ENCODE peak calls at places on chromosomes 12 and 14, in six cellular contexts. T, V, E, Q, F and C are unnamed samples.

GRCh38 chr12:109621271-109621671 is 47.7 kb downstream of the MVK start:
- DNase-seq in T (peak; percentile 44), V (no peak), E (no peak), Q (no peak), F (no peak), C (no peak)

GRCh38 chr12:6963016-6963731 is 7.3 kb downstream of the PHB2 start:
- DNase-seq in T (no peak), V (peak; percentile 40), E (no peak), Q (no peak), F (no peak), C (peak; percentile 99)

GRCh38 chr14:53124778-53125177 is 28.3 kb downstream of the DDHD1 start:
- DNase-seq in T (no peak), V (no peak), E (no peak), Q (no peak), F (no peak), C (no peak)

GRCh38 chr14:31205681-31206535 is 1.7 kb downstream of the HECTD1 start:
- DNase-seq in T (peak; percentile 55), V (no peak), E (no peak), Q (no peak), F (peak; percentile 33), C (no peak)

GRCh38 chr12:39467432-39467870 is 24.5 kb upstream of the KIF21A start:
- DNase-seq in T (no peak), V (no peak), E (no peak), Q (no peak), F (no peak), C (no peak)

GRCh38 chr12:6761849-6762248 is 4.3 kb upstream of the PTMS start:
- DNase-seq in T (no peak), V (no peak), E (no peak), Q (no peak), F (no peak), C (no peak)

GRCh38 chr14:53260286-53260685 is 107.2 kb upstream of the DDHD1 start:
- DNase-seq in T (no peak), V (no peak), E (no peak), Q (no peak), F (no peak), C (peak; percentile 61)

GRCh38 chr14:96423012-96423411 is 31.1 kb downstream of the AK7 start:
- DNase-seq in T (no peak), V (no peak), E (no peak), Q (no peak), F (no peak), C (no peak)

GRCh38 chr12:132202929-132203721 is 58.9 kb downstream of the NOC4L start:
- DNase-seq in T (no peak), V (no peak), E (no peak), Q (no peak), F (no peak), C (no peak)

GRCh38 chr14:85063747-85064146 is 466.2 kb upstream of the FLRT2 start:
- DNase-seq in T (no peak), V (no peak), E (no peak), Q (no peak), F (no peak), C (no peak)

GRCh38 chr14:102464846-102465341 is 44.7 kb downstream of the ANKRD9 start:
- DNase-seq in T (no peak), V (no peak), E (no peak), Q (no peak), F (no peak), C (no peak)

GRCh38 chr12:8033153-8034044 is 883 bp downstream of the FOXJ2 start:
- DNase-seq in T (peak; percentile 71), V (peak; percentile 72), E (no peak), Q (no peak), F (peak; percentile 19), C (peak; percentile 43)

GRCh38 chr12:120588948-120589930 is 8.0 kb upstream of the POP5 start:
- DNase-seq in T (no peak), V (no peak), E (no peak), Q (no peak), F (no peak), C (no peak)

GRCh38 chr12:116542345-116542950 is 16.7 kb upstream of the MAP1LC3B2 start:
- DNase-seq in T (no peak), V (peak; percentile 30), E (no peak), Q (no peak), F (no peak), C (peak; percentile 64)

GRCh38 chr14:70901218-70901772 is 6.0 kb upstream of the PCNX1 start:
- DNase-seq in T (peak; percentile 53), V (no peak), E (no peak), Q (no peak), F (no peak), C (no peak)

GRCh38 chr12:122203301-122203967 is at the start of gene B3GNT4:
- DNase-seq in T (peak; percentile 74), V (peak; percentile 41), E (no peak), Q (no peak), F (peak; percentile 76), C (peak; percentile 76)

GRCh38 chr14:94876306-94876705 is 106.4 kb upstream of the GSC start:
- DNase-seq in T (no peak), V (no peak), E (no peak), Q (no peak), F (no peak), C (no peak)

GRCh38 chr12:54561164-54561563 is 11.8 kb downstream of the PDE1B start:
- DNase-seq in T (no peak), V (peak; percentile 26), E (no peak), Q (no peak), F (no peak), C (no peak)